ENCODE peak calls at places on chromosomes 12 and 14, in eight cellular contexts. F, X, C, R, S, P, Q and O are unnamed samples.
A peak's percentile ranks its signal among the peaks of the same experiment; 100 is the strongest.

GRCh38 chr14:101761881-101762529 is 496 bp downstream of the PPP2R5C start:
- DNase-seq in F (peak; percentile 73), X (no peak), C (peak; percentile 43), R (no peak), S (no peak), P (no peak), Q (peak; percentile 37), O (peak; percentile 41)

GRCh38 chr12:68451261-68452091 is 119.3 kb upstream of the MDM1 start:
- DNase-seq in F (peak; percentile 41), X (peak; percentile 93), C (peak; percentile 9), R (peak; percentile 88), S (no peak), P (peak; percentile 2), Q (peak; percentile 65), O (no peak)

GRCh38 chr12:2891240-2892053 is 756 bp downstream of the TULP3 start:
- DNase-seq in F (peak; percentile 45), X (peak; percentile 70), C (peak; percentile 17), R (no peak), S (peak; percentile 88), P (peak; percentile 15), Q (peak; percentile 55), O (peak; percentile 60)

GRCh38 chr12:53107122-53107521 is 3.8 kb downstream of the SOAT2 start:
- DNase-seq in F (no peak), X (no peak), C (no peak), R (no peak), S (peak; percentile 35), P (no peak), Q (no peak), O (no peak)

GRCh38 chr12:95738024-95738611 is 52.4 kb downstream of the NTN4 start:
- DNase-seq in F (no peak), X (no peak), C (no peak), R (no peak), S (no peak), P (no peak), Q (no peak), O (no peak)

GRCh38 chr14:104229621-104230041 is 91.2 kb downstream of the KIF26A start:
- DNase-seq in F (no peak), X (no peak), C (no peak), R (no peak), S (no peak), P (no peak), Q (no peak), O (no peak)

GRCh38 chr12:102879144-102879763 is 37.8 kb downstream of the PAH start:
- DNase-seq in F (no peak), X (peak; percentile 8), C (no peak), R (peak; percentile 51), S (peak; percentile 89), P (no peak), Q (peak; percentile 41), O (peak; percentile 31)

GRCh38 chr12:74539765-74540526 is 2.3 kb downstream of the ATXN7L3B start:
- DNase-seq in F (no peak), X (no peak), C (no peak), R (no peak), S (peak; percentile 69), P (no peak), Q (no peak), O (no peak)

GRCh38 chr12:402127-402456 is 648 bp downstream of the CCDC77 start:
- DNase-seq in F (no peak), X (peak; percentile 46), C (no peak), R (no peak), S (peak; percentile 68), P (no peak), Q (no peak), O (peak; percentile 42)

GRCh38 chr12:48185181-48185919 is 1.9 kb downstream of the CCDC184 start:
- DNase-seq in F (no peak), X (no peak), C (no peak), R (no peak), S (peak; percentile 75), P (no peak), Q (no peak), O (no peak)

GRCh38 chr12:45170456-45171042 is 45.3 kb upstream of the ANO6 start:
- DNase-seq in F (peak; percentile 76), X (peak; percentile 83), C (peak; percentile 69), R (peak; percentile 26), S (peak; percentile 96), P (peak; percentile 22), Q (peak; percentile 71), O (peak; percentile 88)

GRCh38 chr14:81677736-81678135 is 144.1 kb upstream of the SEL1L start:
- DNase-seq in F (no peak), X (no peak), C (no peak), R (no peak), S (no peak), P (no peak), Q (no peak), O (no peak)

DNA sequence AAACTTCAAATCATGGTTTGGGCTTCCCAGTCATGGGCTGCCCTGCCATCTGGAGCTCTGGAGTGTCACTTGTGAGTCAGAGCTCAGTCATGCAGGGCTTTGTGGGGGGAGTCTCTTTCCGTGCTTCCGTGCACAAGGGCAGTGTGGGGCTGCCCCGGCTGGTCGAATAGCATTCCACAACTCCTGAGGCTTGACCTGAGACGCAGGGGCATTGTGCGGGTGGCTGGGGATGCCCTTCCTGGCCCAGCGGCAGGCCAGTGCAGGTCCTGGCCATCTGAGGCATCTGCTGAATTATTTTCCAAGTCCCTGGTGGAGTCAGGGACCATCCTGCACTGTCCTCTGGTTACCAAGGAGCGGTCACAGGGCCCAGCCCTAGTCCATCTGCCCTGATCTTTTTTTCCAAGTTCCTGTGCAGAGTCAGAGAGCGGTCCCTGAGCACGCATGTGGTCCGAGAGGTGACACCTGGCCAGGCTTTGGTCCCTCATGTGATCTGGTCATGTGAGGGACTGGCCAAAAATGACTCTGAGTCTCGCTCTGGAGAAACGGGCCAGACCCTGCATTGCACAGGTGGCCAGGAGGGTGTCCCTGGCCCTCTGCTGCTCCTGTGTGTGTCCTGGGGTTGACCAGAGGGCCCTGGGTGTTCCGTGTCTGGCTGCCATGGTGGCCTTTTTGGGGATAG is 167.0 kb upstream of the ALG10B start:
- DNase-seq in F (no peak), X (no peak), C (no peak), R (no peak), S (no peak), P (no peak), Q (no peak), O (no peak)
- H3K9me3 ChIP-seq in F (no peaks in the 10 kb centered on the region), X (no peaks in the 10 kb centered on the region), C (peaks cover 6% of the 10 kb centered on the region), R (peaks cover 2% of the 10 kb centered on the region), S (peaks cover 67% of the 10 kb centered on the region), P (no peaks in the 10 kb centered on the region), Q (no peaks in the 10 kb centered on the region), O (no peaks in the 10 kb centered on the region)

DNA sequence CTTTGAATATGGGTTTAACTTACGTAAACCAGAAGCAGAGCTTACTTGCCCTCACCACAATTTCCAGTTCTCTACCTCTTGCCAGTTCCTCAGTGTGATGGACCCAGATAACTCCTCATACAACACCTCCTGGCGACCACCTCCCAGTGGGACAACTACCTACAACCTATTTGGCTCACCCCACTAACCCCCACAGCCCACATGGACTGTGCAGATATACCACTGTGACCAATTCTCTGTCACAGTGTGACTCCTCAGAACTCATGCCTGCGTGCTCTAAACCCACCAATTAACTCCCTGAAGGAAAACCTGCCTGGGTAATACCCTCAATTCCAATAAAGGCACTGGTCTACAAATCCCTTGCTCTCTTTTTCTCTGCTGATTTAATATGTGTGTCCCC is 311.7 kb downstream of the DIO2 start:
- DNase-seq in F (no peak), X (no peak), C (no peak), R (no peak), S (no peak), P (no peak), Q (no peak), O (no peak)
- H3K9me3 ChIP-seq in F (no peaks in the 10 kb centered on the region), X (no peaks in the 10 kb centered on the region), C (no peaks in the 10 kb centered on the region), R (no peaks in the 10 kb centered on the region), S (no peaks in the 10 kb centered on the region), P (no peaks in the 10 kb centered on the region), Q (no peaks in the 10 kb centered on the region), O (no peaks in the 10 kb centered on the region)

DNA sequence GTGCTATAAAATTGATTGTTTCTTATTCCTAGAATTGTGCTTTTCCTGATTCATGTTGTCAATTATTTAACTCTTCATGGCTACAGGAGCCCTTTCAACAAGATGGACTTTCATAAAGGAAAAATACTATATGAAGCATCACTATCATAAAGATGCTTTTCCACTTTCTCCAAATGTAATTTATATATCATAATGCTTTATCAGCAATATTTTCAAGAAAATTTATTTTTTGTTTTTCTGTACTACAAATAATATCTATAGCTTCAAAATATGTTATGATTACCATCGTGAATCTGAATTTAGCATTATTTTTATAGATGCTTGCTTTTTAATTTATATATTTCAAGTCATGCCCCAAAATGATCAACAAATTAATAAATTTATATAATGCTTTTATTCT is 873.5 kb upstream of the LRFN5 start:
- DNase-seq in F (no peak), X (no peak), C (no peak), R (no peak), S (no peak), P (no peak), Q (no peak), O (no peak)
- H3K9me3 ChIP-seq in F (no peaks in the 10 kb centered on the region), X (no peaks in the 10 kb centered on the region), C (peaks cover 3% of the 10 kb centered on the region), R (no peaks in the 10 kb centered on the region), S (peaks cover 24% of the 10 kb centered on the region), P (no peaks in the 10 kb centered on the region), Q (no peaks in the 10 kb centered on the region), O (no peaks in the 10 kb centered on the region)

GRCh38 chr14:53146739-53147138 is 6.4 kb downstream of the DDHD1 start:
- DNase-seq in F (no peak), X (no peak), C (no peak), R (no peak), S (no peak), P (no peak), Q (no peak), O (no peak)
- H3K9me3 ChIP-seq in F (no peaks in the 10 kb centered on the region), X (no peaks in the 10 kb centered on the region), C (peaks cover 13% of the 10 kb centered on the region), R (peaks cover 14% of the 10 kb centered on the region), S (peaks cover 41% of the 10 kb centered on the region), P (peaks cover 3% of the 10 kb centered on the region), Q (peaks cover 3% of the 10 kb centered on the region), O (no peaks in the 10 kb centered on the region)

GRCh38 chr14:105986896-105987284 is 460.5 kb downstream of the TMEM121 start:
- DNase-seq in F (no peak), X (no peak), C (no peak), R (no peak), S (no peak), P (no peak), Q (no peak), O (no peak)

GRCh38 chr14:105987563-105987962 is 461.2 kb downstream of the TMEM121 start:
- DNase-seq in F (no peak), X (no peak), C (no peak), R (no peak), S (no peak), P (no peak), Q (no peak), O (no peak)

GRCh38 chr14:105993814-105994213 is 467.4 kb downstream of the TMEM121 start:
- DNase-seq in F (no peak), X (no peak), C (no peak), R (no peak), S (no peak), P (no peak), Q (no peak), O (no peak)

GRCh38 chr14:105989746-105990302 is 463.4 kb downstream of the TMEM121 start:
- DNase-seq in F (no peak), X (no peak), C (no peak), R (no peak), S (no peak), P (no peak), Q (no peak), O (no peak)
- H3K9me3 ChIP-seq in F (no peaks in the 10 kb centered on the region), X (no peaks in the 10 kb centered on the region), C (no peaks in the 10 kb centered on the region), R (no peaks in the 10 kb centered on the region), S (peaks cover 48% of the 10 kb centered on the region), P (no peaks in the 10 kb centered on the region), Q (no peaks in the 10 kb centered on the region), O (no peaks in the 10 kb centered on the region)

DNA sequence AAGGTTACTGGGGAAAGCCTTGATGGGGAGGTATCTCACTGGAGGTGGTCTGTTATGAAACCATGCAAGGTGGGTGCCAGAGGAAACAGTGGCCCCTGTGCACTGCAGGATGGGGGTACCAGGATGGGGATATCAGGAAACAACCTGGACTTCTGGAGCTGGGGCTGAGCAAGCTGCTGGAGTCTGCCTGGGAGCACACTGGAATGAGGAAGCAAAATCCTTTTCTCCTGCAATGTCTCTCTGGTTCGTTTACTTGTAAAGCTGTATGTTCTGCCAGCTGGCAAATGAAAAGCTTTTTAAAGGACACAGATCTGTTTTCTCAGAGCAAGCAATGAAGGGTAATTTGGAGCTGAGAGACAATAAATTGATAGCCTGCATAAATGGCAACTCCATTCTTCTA is 23.2 kb upstream of the SERPINA1 start:
- DNase-seq in F (no peak), X (no peak), C (no peak), R (no peak), S (no peak), P (no peak), Q (no peak), O (no peak)
- H3K9me3 ChIP-seq in F (no peaks in the 10 kb centered on the region), X (no peaks in the 10 kb centered on the region), C (peaks cover 19% of the 10 kb centered on the region), R (no peaks in the 10 kb centered on the region), S (peaks cover 6% of the 10 kb centered on the region), P (no peaks in the 10 kb centered on the region), Q (no peaks in the 10 kb centered on the region), O (no peaks in the 10 kb centered on the region)